ENCODE peak calls at places on chromosome X, in four cellular contexts. One of them, this sample, is unnamed.

GRCh38 chrX:48558270-48558669 is 16.0 kb upstream of the RBM3 start:
- DNase-seq in PC-3: peak; percentile 89
- DNase-seq in brain microvascular endothelial cell: peak; percentile 65
- DNase-seq in adrenal gland: no peak
- DNase-seq in this sample: peak; percentile 93

GRCh38 chrX:63566856-63567255 is 215.7 kb upstream of the SPIN4 start:
- DNase-seq in PC-3: no peak
- DNase-seq in brain microvascular endothelial cell: no peak
- DNase-seq in adrenal gland: no peak
- DNase-seq in this sample: no peak

GRCh38 chrX:25976683-25977310 is 161.3 kb upstream of the MAGEB18 start:
- DNase-seq in PC-3: no peak
- DNase-seq in brain microvascular endothelial cell: no peak
- DNase-seq in adrenal gland: no peak
- DNase-seq in this sample: no peak

GRCh38 chrX:12814434-12814833 is 23.2 kb downstream of the PRPS2 start:
- DNase-seq in PC-3: peak; percentile 79
- DNase-seq in brain microvascular endothelial cell: peak; percentile 57
- DNase-seq in adrenal gland: peak; percentile 60
- DNase-seq in this sample: peak; percentile 46

GRCh38 chrX:104972737-104973136 is 247.8 kb downstream of the TEX13A start:
- DNase-seq in PC-3: peak; percentile 85
- DNase-seq in brain microvascular endothelial cell: no peak
- DNase-seq in adrenal gland: no peak
- DNase-seq in this sample: peak; percentile 39

GRCh38 chrX:11239230-11239629 is 54.0 kb upstream of the AMELX start:
- DNase-seq in PC-3: peak; percentile 86
- DNase-seq in brain microvascular endothelial cell: peak; percentile 52
- DNase-seq in adrenal gland: no peak
- DNase-seq in this sample: peak; percentile 82

GRCh38 chrX:38817004-38817703 is 15.9 kb downstream of the MID1IP1 start:
- DNase-seq in PC-3: peak; percentile 53
- DNase-seq in brain microvascular endothelial cell: peak; percentile 8
- DNase-seq in adrenal gland: peak; percentile 52
- DNase-seq in this sample: peak; percentile 33

GRCh38 chrX:32933548-32933947 is 277.8 kb downstream of the DMD start:
- DNase-seq in PC-3: no peak
- DNase-seq in brain microvascular endothelial cell: no peak
- DNase-seq in adrenal gland: no peak
- DNase-seq in this sample: no peak

GRCh38 chrX:129523076-129524055 is at the start of gene SMARCA1:
- DNase-seq in PC-3: peak; percentile 12
- DNase-seq in brain microvascular endothelial cell: peak; percentile 37
- DNase-seq in adrenal gland: peak; percentile 80
- DNase-seq in this sample: no peak

DNA sequence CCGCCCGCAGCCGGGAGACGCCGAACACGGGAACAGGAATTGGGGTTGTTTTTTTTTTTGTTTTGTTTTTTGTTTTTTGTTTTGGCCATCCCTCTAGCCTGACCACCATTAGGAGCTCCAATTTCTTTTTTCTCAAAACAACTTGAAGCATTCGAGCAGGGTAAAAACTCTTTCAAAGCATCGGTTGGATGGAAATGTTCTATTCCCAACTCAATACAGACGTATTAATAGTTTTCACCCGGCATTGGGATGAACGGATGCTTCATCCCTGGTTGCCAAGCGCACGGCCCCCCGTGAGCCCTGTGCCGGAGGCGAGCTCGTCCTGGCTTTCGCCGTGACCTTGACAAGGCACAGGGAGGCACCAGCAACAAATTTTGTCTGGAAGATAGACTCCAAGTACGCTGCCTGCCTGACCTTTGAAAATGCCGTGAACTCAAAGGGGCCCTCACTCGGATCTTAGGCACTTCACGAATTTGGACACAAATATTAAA is 352 bp upstream of the MAP3K15 start:
- DNase-seq in PC-3: peak; percentile 6
- DNase-seq in brain microvascular endothelial cell: no peak
- DNase-seq in adrenal gland: peak; percentile 52
- DNase-seq in this sample: no peak
- TF ChIP-seq CTCF in PC-3: peak; percentile 27
- TF ChIP-seq CTCF in brain microvascular endothelial cell: peak; percentile 1
- TF ChIP-seq CTCF in adrenal gland: peak; percentile 46
- TF ChIP-seq CTCF in this sample: no peak

DNA sequence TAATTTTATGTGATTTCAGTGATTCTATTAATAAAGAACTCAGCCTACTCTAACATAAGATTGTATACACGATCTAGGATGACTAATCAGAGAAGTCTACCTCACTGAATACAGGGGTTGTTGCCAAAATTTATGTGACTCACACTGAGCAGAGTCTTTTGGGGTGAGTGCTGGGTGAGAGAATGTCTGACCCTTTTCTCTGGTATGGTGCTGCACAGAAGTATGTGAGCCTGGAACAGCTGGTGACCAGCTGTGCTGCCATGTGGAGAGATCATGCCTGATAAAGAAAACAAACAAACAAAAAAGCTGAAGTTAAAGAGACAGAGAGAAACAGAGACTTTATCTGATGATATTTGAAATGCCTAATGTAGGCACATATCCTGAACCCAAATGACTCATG is 618.1 kb upstream of the GRIA3 start:
- DNase-seq in PC-3: peak; percentile 72
- DNase-seq in brain microvascular endothelial cell: peak; percentile 85
- DNase-seq in adrenal gland: no peak
- DNase-seq in this sample: peak; percentile 91
- H3K4me3 ChIP-seq in PC-3: no peak overlapping the region
- H3K4me3 ChIP-seq in brain microvascular endothelial cell: no peak overlapping the region
- H3K4me3 ChIP-seq in adrenal gland: no peak overlapping the region
- H3K4me3 ChIP-seq in this sample: no peak overlapping the region

GRCh38 chrX:45063319-45064095 is 137.2 kb downstream of the DIPK2B start:
- DNase-seq in PC-3: peak; percentile 87
- DNase-seq in brain microvascular endothelial cell: peak; percentile 4
- DNase-seq in adrenal gland: peak; percentile 58
- DNase-seq in this sample: peak; percentile 73
- H3K36me3 ChIP-seq in PC-3: peaks cover 34% of the 10 kb centered on the region
- H3K36me3 ChIP-seq in brain microvascular endothelial cell: peaks cover 17% of the 10 kb centered on the region
- H3K36me3 ChIP-seq in adrenal gland: peaks cover 37% of the 10 kb centered on the region
- H3K36me3 ChIP-seq in this sample: peaks cover 2% of the 10 kb centered on the region

DNA sequence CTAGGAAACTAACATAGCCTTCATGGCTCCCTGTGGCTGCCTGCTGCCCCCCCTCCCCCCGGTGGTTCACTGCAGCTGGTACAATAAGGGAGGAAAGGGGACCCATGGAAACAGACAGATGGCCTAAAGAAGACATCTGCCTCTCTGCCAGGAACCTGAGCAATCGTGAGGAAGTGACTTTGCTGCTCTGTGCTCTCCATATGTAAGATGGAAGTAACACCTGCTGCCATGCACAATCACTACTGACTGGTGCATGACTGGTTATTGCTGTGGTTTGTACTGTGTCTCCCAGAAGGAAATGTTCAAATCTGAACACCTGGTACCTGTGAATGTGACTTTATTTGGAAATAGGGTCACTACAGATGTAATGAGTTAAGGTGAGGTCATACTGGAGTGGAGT is 43.6 kb downstream of the CD99L2 start:
- DNase-seq in PC-3: no peak
- DNase-seq in brain microvascular endothelial cell: no peak
- DNase-seq in adrenal gland: no peak
- DNase-seq in this sample: peak; percentile 34
- TF ChIP-seq CTCF in PC-3: no peak
- TF ChIP-seq CTCF in brain microvascular endothelial cell: no peak
- TF ChIP-seq CTCF in adrenal gland: no peak
- TF ChIP-seq CTCF in this sample: no peak

This sample was measured in bronchial epithelial cell.